ENCODE peak calls at places on chromosome 19, in eight cellular contexts. J is A549, M is GM23338, I is PC-3, R is fibroblast of lung, O is H9, N is MM.1S, U is HCT116. Y is an unnamed sample.

GRCh38 chr19:34733266-34733825 is 697 bp upstream of the ZNF181 start:
- DNase-seq in J (no peak), M (peak; percentile 75), I (no peak), R (no peak), O (peak; percentile 72), N (no peak), U (no peak), Y (peak; percentile 70)

GRCh38 chr19:31127132-31127967 is 221.9 kb downstream of the TSHZ3 start:
- DNase-seq in J (peak; percentile 67), M (no peak), I (peak; percentile 6), R (peak; percentile 87), O (no peak), N (no peak), U (no peak), Y (no peak)

GRCh38 chr19:1725100-1726064 is 27.9 kb upstream of the ONECUT3 start:
- DNase-seq in J (peak; percentile 85), M (peak; percentile 89), I (peak; percentile 46), R (peak; percentile 34), O (peak; percentile 88), N (peak; percentile 21), U (no peak), Y (no peak)

GRCh38 chr19:51029718-51030117 is 3.3 kb upstream of the KLK11 start:
- DNase-seq in J (no peak), M (peak; percentile 56), I (no peak), R (no peak), O (no peak), N (no peak), U (no peak), Y (peak; percentile 2)

GRCh38 chr19:38251564-38252051 is 4.6 kb downstream of the PPP1R14A start:
- DNase-seq in J (no peak), M (peak; percentile 56), I (no peak), R (peak; percentile 41), O (no peak), N (no peak), U (no peak), Y (no peak)

GRCh38 chr19:50779504-50780457 is 9.5 kb downstream of the GPR32 start:
- DNase-seq in J (no peak), M (no peak), I (no peak), R (no peak), O (no peak), N (no peak), U (no peak), Y (no peak)

GRCh38 chr19:662207-662961 is 630 bp downstream of the RNF126 start:
- DNase-seq in J (no peak), M (peak; percentile 70), I (peak; percentile 38), R (no peak), O (no peak), N (peak; percentile 78), U (no peak), Y (peak; percentile 82)

GRCh38 chr19:35265126-35265995 is 3.4 kb upstream of the USF2 start:
- DNase-seq in J (no peak), M (no peak), I (peak; percentile 22), R (no peak), O (peak; percentile 22), N (no peak), U (no peak), Y (no peak)

GRCh38 chr19:8022275-8022674 is 16.8 kb upstream of the ELAVL1 start:
- DNase-seq in J (no peak), M (no peak), I (no peak), R (no peak), O (no peak), N (no peak), U (no peak), Y (no peak)

GRCh38 chr19:8021374-8021773 is 15.9 kb upstream of the ELAVL1 start:
- DNase-seq in J (no peak), M (no peak), I (no peak), R (no peak), O (no peak), N (no peak), U (no peak), Y (no peak)

GRCh38 chr19:8023371-8023770 is 17.9 kb upstream of the ELAVL1 start:
- DNase-seq in J (no peak), M (no peak), I (no peak), R (no peak), O (no peak), N (no peak), U (no peak), Y (no peak)

GRCh38 chr19:8020681-8021080 is 15.2 kb upstream of the ELAVL1 start:
- DNase-seq in J (no peak), M (no peak), I (no peak), R (no peak), O (no peak), N (no peak), U (no peak), Y (no peak)

DNA sequence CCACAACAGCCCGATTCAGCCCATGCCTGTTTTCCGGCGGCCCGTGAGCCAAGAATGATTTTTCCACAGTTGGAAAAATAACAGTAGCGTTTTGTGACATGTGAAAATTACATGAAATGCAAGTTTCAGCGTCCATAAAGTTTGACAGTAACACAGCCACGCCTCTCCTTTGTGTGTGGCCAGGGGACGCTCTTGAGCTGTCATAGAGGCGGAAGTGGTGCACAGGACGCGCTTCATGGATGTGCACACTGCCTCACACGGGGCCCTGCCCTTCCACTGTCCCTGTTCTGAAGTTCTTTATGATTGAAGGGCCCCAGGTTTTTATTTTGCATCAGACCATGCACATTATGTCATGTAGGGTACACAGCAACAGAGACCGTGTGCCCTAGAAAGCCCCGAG is 12.4 kb upstream of the ELAVL1 start:
- DNase-seq in J (no peak), M (peak; percentile 47), I (no peak), R (no peak), O (no peak), N (peak; percentile 42), U (no peak), Y (peak; percentile 76)
- H3K4me2 ChIP-seq in J (no peak overlapping the region), M (no peak overlapping the region), I (no peak overlapping the region), R (no peak overlapping the region), O (no peak overlapping the region), N (no peak overlapping the region), U (no peak overlapping the region), Y (peak overlapping the region; percentile 26)

GRCh38 chr19:16582486-16583261 is 10.5 kb upstream of the SLC35E1 start:
- DNase-seq in J (no peak), M (no peak), I (no peak), R (no peak), O (no peak), N (no peak), U (no peak), Y (no peak)

GRCh38 chr19:16584825-16585801 is 12.9 kb upstream of the SLC35E1 start:
- DNase-seq in J (no peak), M (peak; percentile 22), I (no peak), R (no peak), O (no peak), N (peak; percentile 35), U (no peak), Y (peak; percentile 41)

GRCh38 chr19:16581971-16582343 is 9.7 kb upstream of the SLC35E1 start:
- DNase-seq in J (no peak), M (no peak), I (no peak), R (peak; percentile 31), O (no peak), N (no peak), U (no peak), Y (no peak)

GRCh38 chr19:16579381-16579780 is 7.2 kb upstream of the SLC35E1 start:
- DNase-seq in J (no peak), M (no peak), I (no peak), R (no peak), O (no peak), N (no peak), U (no peak), Y (no peak)

DNA sequence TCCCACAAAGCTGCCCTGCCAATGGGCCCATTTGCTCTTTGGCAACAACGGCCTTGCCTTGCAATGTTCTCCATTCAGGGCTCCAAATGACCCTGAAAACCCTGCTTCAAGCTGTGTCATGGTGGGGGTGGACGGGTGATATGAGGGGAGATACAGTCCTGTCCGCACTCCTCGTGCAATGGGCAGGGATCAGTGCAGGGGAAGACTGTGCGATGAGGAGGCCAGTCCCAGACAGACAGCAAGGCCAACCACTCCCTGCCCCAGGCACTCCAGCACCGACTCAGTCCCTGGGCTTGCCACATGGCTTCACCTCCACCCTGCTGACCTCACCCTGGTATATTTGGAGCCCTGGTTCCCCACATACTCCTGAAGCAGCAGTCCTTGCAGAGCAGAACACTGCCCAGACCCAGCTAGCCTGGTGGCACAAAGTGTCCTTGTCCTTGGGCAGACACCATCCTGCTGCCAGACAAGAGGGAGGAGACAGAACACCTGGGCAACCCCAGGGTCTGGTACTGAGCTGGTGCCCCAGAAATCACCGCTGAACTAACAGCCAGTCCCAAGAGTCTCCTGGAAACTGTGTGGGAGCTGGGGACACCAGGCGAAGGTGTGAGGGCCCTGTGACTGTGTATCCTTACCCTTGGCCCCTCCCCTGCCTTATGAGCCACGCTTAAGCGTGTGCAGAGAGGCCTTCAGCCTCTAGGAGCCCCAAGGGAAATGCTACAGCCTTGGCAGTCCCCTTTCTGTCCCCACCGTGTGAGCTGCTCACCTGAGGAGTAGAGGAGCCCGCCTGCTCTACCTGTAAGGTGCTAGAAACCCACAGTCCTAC is 9.1 kb upstream of the SLC35E1 start:
- DNase-seq in J (no peak), M (no peak), I (no peak), R (no peak), O (no peak), N (no peak), U (no peak), Y (no peak)
- H3K4me2 ChIP-seq in J (no peak overlapping the region), M (no peak overlapping the region), I (no peak overlapping the region), R (no peak overlapping the region), O (no peak overlapping the region), N (no peak overlapping the region), U (no peak overlapping the region), Y (no peak overlapping the region)

GRCh38 chr19:44717603-44718002 is 18.7 kb downstream of the CEACAM16 start:
- DNase-seq in J (no peak), M (no peak), I (no peak), R (no peak), O (no peak), N (no peak), U (no peak), Y (no peak)

GRCh38 chr19:44719262-44719701 is 20.3 kb downstream of the CEACAM16 start:
- DNase-seq in J (no peak), M (no peak), I (no peak), R (no peak), O (peak; percentile 62), N (no peak), U (no peak), Y (no peak)

GRCh38 chr19:44722131-44723121 is 23.5 kb downstream of the CEACAM16 start:
- DNase-seq in J (no peak), M (no peak), I (no peak), R (no peak), O (no peak), N (peak; percentile 14), U (no peak), Y (peak; percentile 40)

GRCh38 chr19:44720945-44721344 is 22.0 kb downstream of the CEACAM16 start:
- DNase-seq in J (no peak), M (no peak), I (no peak), R (no peak), O (no peak), N (peak; percentile 81), U (no peak), Y (no peak)

DNA sequence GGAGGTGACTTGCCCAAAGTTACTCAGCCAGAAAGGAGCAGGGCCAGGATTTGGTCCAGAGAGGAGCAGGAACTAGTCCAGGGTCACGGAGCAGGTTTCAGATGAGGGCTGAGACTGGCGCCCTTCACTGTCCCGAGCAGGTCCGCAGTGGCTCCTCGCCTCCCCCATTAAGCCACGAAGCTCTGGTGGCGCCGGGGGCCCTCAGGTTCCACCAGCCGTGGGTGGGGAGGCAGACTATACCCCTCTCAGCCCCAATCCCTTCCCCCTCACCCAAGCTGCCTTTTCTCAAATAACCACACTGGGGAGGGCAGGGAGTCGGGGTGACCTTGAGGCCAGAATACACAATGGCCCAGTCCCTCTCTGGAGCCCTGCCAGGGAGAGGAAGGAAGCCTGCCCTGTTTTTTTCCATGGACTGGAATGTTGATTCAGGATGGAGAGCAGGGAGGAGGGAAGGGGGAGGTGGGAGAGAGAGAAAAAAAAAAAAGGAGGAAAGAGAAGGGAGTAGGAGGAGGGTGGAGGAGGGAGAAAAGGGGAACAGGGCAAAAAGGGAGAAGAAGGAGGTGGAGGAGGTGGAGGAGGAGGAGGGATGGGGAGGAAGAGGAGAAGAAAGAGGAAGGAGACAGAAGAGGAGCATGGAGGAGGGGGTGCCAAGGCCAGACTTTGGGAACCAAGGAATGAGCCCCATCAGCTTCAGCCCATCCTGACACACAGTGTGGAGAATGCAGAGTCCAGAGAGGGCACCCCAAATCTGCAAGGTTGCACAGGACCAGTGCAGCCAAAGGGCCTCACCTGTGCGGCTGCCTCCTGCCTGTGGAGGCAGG is 19.7 kb downstream of the CEACAM16 start:
- DNase-seq in J (peak; percentile 90), M (peak; percentile 95), I (peak; percentile 61), R (peak; percentile 70), O (peak; percentile 89), N (no peak), U (no peak), Y (no peak)
- H3K4me2 ChIP-seq in J (peak overlapping the region; percentile 89), M (peak overlapping the region; percentile 66), I (peak overlapping the region; percentile 53), R (peak overlapping the region; percentile 61), O (peak overlapping the region; percentile 73), N (no peak overlapping the region), U (peak overlapping the region; percentile 45), Y (no peak overlapping the region)

GRCh38 chr19:57279418-57280164 is 694 bp upstream of the ZNF460 start:
- DNase-seq in J (peak; percentile 97), M (peak; percentile 98), I (peak; percentile 93), R (peak; percentile 98), O (peak; percentile 95), N (peak; percentile 89), U (peak; percentile 92), Y (peak; percentile 95)

GRCh38 chr19:57276430-57276829 is 3.9 kb upstream of the ZNF460 start:
- DNase-seq in J (no peak), M (no peak), I (no peak), R (no peak), O (no peak), N (no peak), U (no peak), Y (no peak)

GRCh38 chr19:57280913-57281425 is 684 bp downstream of the ZNF460 start:
- DNase-seq in J (peak; percentile 23), M (no peak), I (peak; percentile 27), R (peak; percentile 9), O (no peak), N (peak; percentile 54), U (no peak), Y (peak; percentile 53)

GRCh38 chr19:57280165-57280912 is at the start of gene ZNF460:
- DNase-seq in J (peak; percentile 97), M (peak; percentile 99), I (peak; percentile 98), R (peak; percentile 98), O (peak; percentile 97), N (peak; percentile 97), U (peak; percentile 95), Y (peak; percentile 97)

GRCh38 chr19:57282011-57282636 is 1.8 kb downstream of the ZNF460 start:
- DNase-seq in J (no peak), M (no peak), I (peak; percentile 62), R (no peak), O (no peak), N (peak; percentile 10), U (no peak), Y (no peak)
- H3K4me2 ChIP-seq in J (peak overlapping the region; percentile 87), M (peak overlapping the region; percentile 100), I (peak overlapping the region; percentile 100), R (peak overlapping the region; percentile 72), O (peak overlapping the region; percentile 59), N (peak overlapping the region; percentile 97), U (peak overlapping the region; percentile 99), Y (peak overlapping the region; percentile 87)

Y was measured in OCI-LY7.